ENCODE peak calls at places on chromosomes 13 and 19, in four cellular contexts. S is lower lobe of right lung, A is small intestine, G is psoas muscle. L is an unnamed sample.

GRCh38 chr19:36245210-36246005 is 30.5 kb downstream of the ZNF146 start:
- DNase-seq in A (no peak), G (no peak), S (no peak), L (no peak)

GRCh38 chr13:39965309-39965708 is 309.8 kb downstream of the COG6 start:
- DNase-seq in G (no peak), A (no peak), S (no peak), L (no peak)

GRCh38 chr19:40217921-40218890 is at the start of gene TTC9B:
- DNase-seq in A (no peak), S (no peak), G (no peak), L (no peak)

GRCh38 chr13:27012482-27013197 is 159.0 kb downstream of the USP12 start:
- DNase-seq in A (no peak), G (no peak), S (no peak), L (no peak)

GRCh38 chr13:23202383-23202782 is 21.6 kb downstream of the SGCG start:
- DNase-seq in G (no peak), A (no peak), S (no peak), L (no peak)

GRCh38 chr13:94617389-94618000 is 15.8 kb downstream of the GPR180 start:
- DNase-seq in S (no peak), A (peak; percentile 37), G (no peak), L (no peak)

GRCh38 chr13:91133941-91134772 is 213.3 kb upstream of the MIR17HG start:
- DNase-seq in G (no peak), A (peak; percentile 81), S (no peak), L (no peak)

GRCh38 chr13:110106726-110107125 is 200.2 kb downstream of the COL4A1 start:
- DNase-seq in G (no peak), A (no peak), S (no peak), L (peak; percentile 56)

GRCh38 chr13:26310003-26310402 is 56.1 kb downstream of the CDK8 start:
- DNase-seq in S (no peak), G (no peak), A (no peak), L (no peak)

GRCh38 chr13:49636705-49637104 is 8.4 kb downstream of the ARL11 start:
- DNase-seq in A (no peak), S (no peak), G (no peak), L (no peak)

GRCh38 chr19:3042545-3043267 is 13.6 kb upstream of the TLE2 start:
- DNase-seq in S (no peak), A (no peak), G (no peak), L (no peak)
- H3K27ac ChIP-seq in S (peak overlapping the region; percentile 15), A (no peak overlapping the region), G (no peak overlapping the region), L (peak overlapping the region; percentile 74)

GRCh38 chr19:1269478-1270167 is 491 bp downstream of the CIRBP start:
- DNase-seq in A (peak; percentile 80), S (peak; percentile 91), G (peak; percentile 96), L (peak; percentile 85)
- H3K4me1 ChIP-seq in A (peaks cover 17% of the 10 kb centered on the region), S (peaks cover 91% of the 10 kb centered on the region), G (peaks cover 72% of the 10 kb centered on the region), L (peaks cover 68% of the 10 kb centered on the region)

GRCh38 chr19:46863818-46864629 is 3.2 kb downstream of the ARHGAP35 start:
- DNase-seq in G (no peak), A (peak; percentile 45), S (peak; percentile 70), L (no peak)
- H3K27ac ChIP-seq in G (peak overlapping the region; percentile 99), A (no peak overlapping the region), S (peak overlapping the region; percentile 96), L (no peak overlapping the region)

DNA sequence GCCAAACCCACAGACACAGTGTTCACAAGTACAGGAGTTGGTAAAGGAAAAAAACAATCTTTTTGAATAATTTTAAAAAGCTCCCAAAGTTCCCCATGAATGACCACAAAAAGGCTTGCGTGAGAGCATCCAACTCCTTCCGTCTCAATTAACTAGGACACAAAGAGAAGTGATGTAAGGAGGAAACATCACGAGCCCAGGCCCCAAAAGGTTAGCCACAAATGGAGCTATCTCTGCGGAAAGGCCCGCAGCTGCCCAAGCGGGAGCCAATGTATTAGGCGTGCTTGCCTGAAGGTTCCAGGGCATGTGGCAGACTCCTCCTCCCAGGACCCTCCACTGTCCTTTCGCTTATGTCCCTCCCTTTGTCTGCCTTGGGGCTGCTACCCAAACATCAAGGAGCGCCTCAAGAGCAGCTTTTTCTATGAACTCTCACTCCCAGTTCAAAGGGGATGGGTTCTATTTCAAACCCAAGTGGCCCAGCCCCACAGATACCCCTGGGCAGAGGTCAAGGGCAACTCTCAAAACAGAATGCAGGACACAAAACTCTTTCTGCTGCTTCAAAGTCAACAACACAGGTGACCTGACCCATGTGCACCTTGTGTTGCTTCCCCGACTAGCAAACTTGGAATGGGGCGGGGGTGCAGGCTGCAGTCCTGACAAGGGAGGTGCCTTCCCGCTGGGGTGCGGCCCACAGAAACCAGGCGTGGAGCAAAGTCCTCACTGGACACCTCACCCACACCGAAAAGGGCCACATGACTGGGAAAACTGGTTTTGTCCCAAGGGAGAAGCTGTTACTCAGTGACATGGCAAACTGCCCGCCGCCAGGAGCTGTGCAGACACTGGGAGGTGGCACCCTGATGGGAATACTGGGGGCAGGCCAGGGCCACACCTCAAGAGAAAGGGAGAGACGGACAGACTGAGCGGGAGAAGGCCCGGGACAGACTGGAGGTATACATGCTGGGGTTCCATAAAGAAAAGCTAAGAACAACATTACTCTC is 17.6 kb downstream of the ZC3H4 start:
- DNase-seq in A (peak; percentile 100), S (peak; percentile 92), G (peak; percentile 82), L (no peak)
- H3K4me1 ChIP-seq in A (peaks cover 24% of the 10 kb centered on the region), S (peaks cover 62% of the 10 kb centered on the region), G (peaks cover 63% of the 10 kb centered on the region), L (no peaks in the 10 kb centered on the region)

DNA sequence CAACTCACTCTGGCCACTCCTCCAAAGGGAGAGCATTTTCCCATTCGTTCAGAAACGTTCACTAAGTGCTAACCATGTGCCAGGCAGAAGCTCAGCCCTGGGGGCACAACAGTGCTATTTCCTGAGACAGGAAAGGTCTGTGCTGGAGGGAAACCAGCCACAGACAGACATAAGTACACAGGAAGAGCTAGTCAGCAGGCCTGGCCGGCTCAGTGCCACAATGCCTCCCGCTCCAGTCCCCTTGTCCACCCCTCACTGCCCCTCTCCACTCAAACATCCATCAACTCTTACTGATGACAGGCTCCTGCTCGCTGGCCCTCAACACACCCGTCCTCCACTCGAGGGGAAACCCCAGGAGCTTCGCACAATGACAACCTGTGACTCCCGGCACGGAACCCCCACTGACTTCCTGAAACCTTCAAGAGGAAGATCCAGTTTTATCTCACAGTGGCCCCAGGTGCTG is 11.3 kb upstream of the PLA2G4C start:
- DNase-seq in G (no peak), S (no peak), A (no peak), L (peak; percentile 42)
- H3K27ac ChIP-seq in G (no peak overlapping the region), S (peak overlapping the region; percentile 70), A (no peak overlapping the region), L (peak overlapping the region; percentile 47)

GRCh38 chr19:45095496-45096413 is 2.8 kb downstream of the PPP1R37 start:
- DNase-seq in A (no peak), S (no peak), G (no peak), L (no peak)
- H3K4me1 ChIP-seq in A (peaks cover 20% of the 10 kb centered on the region), S (peaks cover 60% of the 10 kb centered on the region), G (peaks cover 76% of the 10 kb centered on the region), L (peaks cover 34% of the 10 kb centered on the region)

GRCh38 chr19:51927859-51928258 is 587 bp downstream of the ZNF613 start:
- DNase-seq in A (no peak), S (no peak), G (no peak), L (no peak)
- H3K27ac ChIP-seq in A (no peak overlapping the region), S (peak overlapping the region; percentile 83), G (no peak overlapping the region), L (no peak overlapping the region)

GRCh38 chr13:79749556-79749955 is 268.6 kb downstream of the NDFIP2 start:
- DNase-seq in A (no peak), S (no peak), G (no peak), L (no peak)

GRCh38 chr13:79745141-79745540 is 264.2 kb downstream of the NDFIP2 start:
- DNase-seq in A (no peak), S (no peak), G (no peak), L (no peak)

GRCh38 chr13:79749985-79750551 is 269.1 kb downstream of the NDFIP2 start:
- DNase-seq in S (peak; percentile 63), A (peak; percentile 3), G (peak; percentile 72), L (peak; percentile 76)
- H3K4me1 ChIP-seq in S (peaks cover 7% of the 10 kb centered on the region), A (peaks cover 4% of the 10 kb centered on the region), G (peaks cover 18% of the 10 kb centered on the region), L (no peaks in the 10 kb centered on the region)

DNA sequence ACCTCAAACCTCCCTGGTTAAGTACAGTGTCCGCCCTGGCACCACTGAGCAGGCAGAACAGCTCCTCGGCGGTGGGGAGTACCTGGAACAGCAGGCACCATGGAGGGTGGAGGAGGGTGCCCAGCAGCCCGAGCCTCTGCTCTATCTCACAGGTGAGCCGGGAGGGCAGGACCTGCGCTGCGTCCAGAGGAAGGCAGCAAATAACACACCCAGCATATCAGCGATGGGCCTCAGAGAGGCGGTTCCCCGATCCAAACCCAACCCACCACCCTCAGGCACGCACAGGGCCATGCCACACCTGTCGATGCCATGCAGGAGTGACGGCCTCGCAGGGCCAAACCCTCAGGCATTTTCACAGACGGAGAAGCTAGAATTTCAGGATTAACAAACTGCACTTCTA is 11.8 kb downstream of the PEPD start:
- DNase-seq in A (no peak), G (no peak), S (no peak), L (no peak)
- H3K27ac ChIP-seq in A (no peak overlapping the region), G (no peak overlapping the region), S (no peak overlapping the region), L (no peak overlapping the region)

DNA sequence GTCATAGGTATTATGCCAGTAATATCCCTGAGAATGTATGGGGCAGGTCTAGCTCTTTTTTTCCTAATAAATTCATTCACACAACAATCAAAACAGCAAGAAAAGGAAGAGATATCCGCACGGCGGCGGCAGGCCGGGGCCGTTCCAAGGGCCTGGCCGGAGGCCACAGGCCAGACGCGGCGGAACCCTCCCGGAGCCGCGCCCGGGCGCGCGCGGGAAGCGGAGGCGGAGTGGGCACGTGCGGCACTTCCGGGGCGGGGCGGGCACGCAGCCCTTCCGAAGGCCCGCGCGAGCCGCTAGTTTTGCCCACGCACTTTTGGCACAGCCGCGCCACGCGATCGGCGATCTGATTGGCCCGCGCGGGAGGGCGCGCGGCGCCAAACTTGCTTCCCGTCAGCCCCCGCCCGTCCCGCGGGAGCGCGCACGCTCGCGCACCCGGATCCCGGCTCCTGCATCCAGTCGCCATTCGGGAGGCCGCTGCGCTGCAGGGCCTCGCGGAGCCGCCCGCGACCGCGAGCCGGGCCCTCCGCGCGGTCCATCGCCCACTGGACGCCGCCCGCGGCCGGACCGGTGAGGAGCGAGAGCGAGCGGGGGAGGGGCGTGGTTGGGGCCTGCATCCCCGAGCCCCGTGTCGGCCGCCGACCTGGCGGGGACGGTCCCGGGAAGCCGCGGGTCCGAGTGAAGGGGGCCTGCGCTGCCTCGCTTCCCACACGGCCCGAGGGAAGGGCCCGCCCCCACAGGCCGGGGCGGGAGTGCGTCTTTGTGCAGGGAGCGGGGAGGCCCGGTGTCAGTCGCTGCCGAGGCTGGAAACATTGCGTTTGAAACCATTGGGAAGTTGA is at the start of gene CHAMP1:
- DNase-seq in S (peak; percentile 98), A (peak; percentile 95), G (peak; percentile 99), L (peak; percentile 94)
- H3K4me1 ChIP-seq in S (peaks cover 37% of the 10 kb centered on the region), A (peaks cover 4% of the 10 kb centered on the region), G (peaks cover 45% of the 10 kb centered on the region), L (peaks cover 3% of the 10 kb centered on the region)